ENCODE peak calls at places on chromosomes 12 and 14, in five cellular contexts. C is dorsolateral prefrontal cortex; M is adipocyte; Q is stimulated activated CD4-positive, alpha-beta T cell treated with anti-CD3 and anti-CD28 coated beads, Interleukin-1b, Interleukin-23, amount 100 ng/mL, for 4 hours; O is psoas muscle. J is an unnamed sample.

GRCh38 chr14:36346052-36346451 is 25.6 kb upstream of the MBIP start:
- DNase-seq in O (no peak), C (no peak), Q (no peak), M (no peak), J (no peak)

GRCh38 chr12:45327823-45328383 is 112.0 kb downstream of the ANO6 start:
- DNase-seq in C (no peak), M (no peak), Q (no peak), O (no peak), J (no peak)

GRCh38 chr14:35366048-35366428 is 38.5 kb downstream of the NFKBIA start:
- DNase-seq in C (no peak), O (peak), Q (no peak), M (no peak), J (no peak)

GRCh38 chr14:89221109-89221508 is 195.9 kb downstream of the FOXN3 start:
- DNase-seq in Q (no peak), C (no peak), O (no peak), M (peak), J (no peak)

GRCh38 chr14:45135181-45135580 is 549 bp upstream of the FANCM start:
- DNase-seq in Q (no peak), C (no peak), M (peak), O (no peak), J (no peak)

GRCh38 chr12:68358532-68359485 is 26.6 kb upstream of the MDM1 start:
- DNase-seq in Q (peak), O (peak), M (peak), C (no peak), J (peak)

GRCh38 chr12:38926501-38926900 is 21.1 kb upstream of the CPNE8 start:
- DNase-seq in C (no peak), M (no peak), O (no peak), Q (no peak), J (no peak)

GRCh38 chr14:69868363-69868963 is 10.8 kb upstream of the SMOC1 start:
- DNase-seq in C (no peak), M (no peak), O (no peak), Q (no peak), J (no peak)

GRCh38 chr14:76500011-76500410 is 124.1 kb downstream of the ESRRB start:
- DNase-seq in O (no peak), M (no peak), C (no peak), Q (no peak), J (peak)

GRCh38 chr12:132379996-132380395 is 50.6 kb upstream of the GALNT9 start:
- DNase-seq in M (no peak), Q (no peak), O (no peak), C (no peak), J (no peak)

GRCh38 chr14:61573748-61574513 is 121.4 kb upstream of the HIF1A start:
- DNase-seq in Q (no peak), M (peak), C (no peak), O (no peak), J (no peak)

GRCh38 chr12:113208041-113208934 is 13.0 kb upstream of the TPCN1 start:
- DNase-seq in M (no peak), Q (no peak), O (no peak), C (no peak), J (no peak)

GRCh38 chr14:91038439-91038838 is 22.0 kb downstream of the RPS6KA5 start:
- DNase-seq in O (peak), C (no peak), M (peak), Q (no peak), J (no peak)

GRCh38 chr12:4817813-4818212 is 91.9 kb upstream of the KCNA1 start:
- DNase-seq in Q (no peak), C (no peak), M (no peak), O (no peak), J (no peak)

GRCh38 chr14:39988939-39989338 is 556.7 kb upstream of the FBXO33 start:
- DNase-seq in O (no peak), Q (no peak), M (peak), C (no peak), J (peak)

GRCh38 chr12:6529291-6529737 is 5.0 kb upstream of the GAPDH start:
- DNase-seq in C (no peak), M (no peak), Q (no peak), O (no peak), J (no peak)

GRCh38 chr14:33127531-33127930 is 188.9 kb downstream of the NPAS3 start:
- DNase-seq in C (no peak), Q (no peak), O (no peak), M (peak), J (no peak)

GRCh38 chr14:90580381-90581335 is 183.8 kb downstream of the CALM1 start:
- DNase-seq in Q (no peak), O (no peak), M (no peak), C (no peak), J (no peak)

GRCh38 chr12:107352347-107353081 is 259.2 kb upstream of the CRY1 start:
- DNase-seq in O (no peak), Q (peak), C (no peak), M (no peak), J (no peak)

GRCh38 chr12:60849723-60850122 is 1253.9 kb downstream of the SLC16A7 start:
- DNase-seq in O (no peak), Q (no peak), C (no peak), M (no peak), J (no peak)

GRCh38 chr12:124175731-124176130 is 119.2 kb upstream of the RFLNA start:
- DNase-seq in O (no peak), Q (no peak), M (no peak), C (peak), J (no peak)

GRCh38 chr12:53862831-53863230 is 75.8 kb upstream of the HOXC13 start:
- DNase-seq in Q (no peak), M (peak), O (no peak), C (no peak), J (no peak)